ENCODE peak calls at places on chromosome 12, in eight cellular contexts. V is trophoblast cell, K is tibial artery, S is thoracic aorta, F is stomach, G is GM23248, X is cardiac muscle cell, D is dorsolateral prefrontal cortex. T is an unnamed sample.

GRCh38 chr12:70664463-70664862 is 27.2 kb upstream of the PTPRB start:
- DNase-seq in V (no peak), K (no peak), S (no peak), F (no peak), G (no peak), X (peak), D (no peak), T (no peak)

GRCh38 chr12:49296034-49296835 is 1.3 kb downstream of the PRPH start:
- DNase-seq in V (no peak), K (no peak), S (no peak), F (peak), G (peak), X (no peak), D (no peak), T (no peak)

GRCh38 chr12:78406776-78407335 is 457.7 kb upstream of the SYT1 start:
- DNase-seq in V (no peak), K (no peak), S (no peak), F (no peak), G (no peak), X (peak), D (no peak), T (no peak)

GRCh38 chr12:100927825-100928224 is 133.2 kb downstream of the ANO4 start:
- DNase-seq in V (no peak), K (no peak), S (no peak), F (no peak), G (peak), X (no peak), D (no peak), T (no peak)

GRCh38 chr12:44774815-44775411 is 101.2 kb downstream of the NELL2 start:
- DNase-seq in V (peak), K (no peak), S (no peak), F (peak), G (peak), X (peak), D (no peak), T (no peak)

GRCh38 chr12:31897791-31898503 is 61.3 kb upstream of the RESF1 start:
- DNase-seq in V (no peak), K (peak), S (no peak), F (peak), G (peak), X (peak), D (no peak), T (no peak)

GRCh38 chr12:109418848-109419474 is 58.1 kb downstream of the KCTD10 start:
- DNase-seq in V (no peak), K (no peak), S (no peak), F (no peak), G (no peak), X (no peak), D (no peak), T (no peak)

GRCh38 chr12:7026854-7027253 is 8.6 kb upstream of the LPCAT3 start:
- DNase-seq in V (no peak), K (no peak), S (no peak), F (no peak), G (no peak), X (no peak), D (no peak), T (no peak)

GRCh38 chr12:2215709-2216560 is 163.1 kb downstream of the CACNA1C start:
- DNase-seq in V (peak), K (no peak), S (no peak), F (no peak), G (peak), X (peak), D (no peak), T (no peak)

GRCh38 chr12:6461401-6462233 is 8.9 kb downstream of the VAMP1 start:
- DNase-seq in V (no peak), K (peak), S (no peak), F (peak), G (no peak), X (no peak), D (no peak), T (peak)

GRCh38 chr12:120965534-120966091 is 12.7 kb upstream of the HNF1A start:
- DNase-seq in V (no peak), K (no peak), S (no peak), F (no peak), G (no peak), X (no peak), D (no peak), T (no peak)

GRCh38 chr12:49636979-49637378 is 13.6 kb downstream of the PRPF40B start:
- DNase-seq in V (peak), K (peak), S (no peak), F (peak), G (peak), X (peak), D (no peak), T (peak)

GRCh38 chr12:66331814-66332213 is 29.5 kb downstream of the HELB start:
- DNase-seq in V (no peak), K (no peak), S (no peak), F (no peak), G (no peak), X (no peak), D (no peak), T (no peak)

GRCh38 chr12:114501474-114501807 is 95.5 kb upstream of the TBX5 start:
- DNase-seq in V (no peak), K (no peak), S (no peak), F (no peak), G (no peak), X (no peak), D (no peak), T (no peak)

GRCh38 chr12:16564675-16565074 is 41.3 kb downstream of the LMO3 start:
- DNase-seq in V (no peak), K (no peak), S (no peak), F (no peak), G (no peak), X (no peak), D (no peak), T (no peak)

GRCh38 chr12:50636505-50636904 is 127.4 kb upstream of the ATF1 start:
- DNase-seq in V (no peak), K (no peak), S (no peak), F (no peak), G (no peak), X (no peak), D (no peak), T (no peak)

GRCh38 chr12:53207042-53207441 is at the start of gene ITGB7:
- DNase-seq in V (no peak), K (no peak), S (no peak), F (peak), G (no peak), X (no peak), D (no peak), T (no peak)

GRCh38 chr12:121578230-121579189 is 2.3 kb downstream of the KDM2B start:
- DNase-seq in V (no peak), K (no peak), S (no peak), F (no peak), G (peak), X (peak), D (no peak), T (peak)

GRCh38 chr12:95205685-95206084 is 11.6 kb downstream of the FGD6 start:
- DNase-seq in V (peak), K (no peak), S (no peak), F (no peak), G (peak), X (peak), D (no peak), T (no peak)

GRCh38 chr12:96041181-96041580 is 5.8 kb upstream of the LTA4H start:
- DNase-seq in V (no peak), K (no peak), S (no peak), F (no peak), G (no peak), X (no peak), D (no peak), T (no peak)

GRCh38 chr12:118055144-118055557 is 5.8 kb downstream of the WSB2 start:
- DNase-seq in V (no peak), K (peak), S (no peak), F (peak), G (peak), X (no peak), D (no peak), T (no peak)

GRCh38 chr12:130026608-130027176 is 122.9 kb upstream of the TMEM132D start:
- DNase-seq in V (peak), K (no peak), S (no peak), F (peak), G (peak), X (no peak), D (no peak), T (peak)

GRCh38 chr12:25054076-25054782 is 105.3 kb upstream of the BCAT1 start:
- DNase-seq in V (no peak), K (no peak), S (no peak), F (no peak), G (no peak), X (no peak), D (no peak), T (no peak)

GRCh38 chr12:132078190-132078589 is 65.9 kb downstream of the DDX51 start:
- DNase-seq in V (no peak), K (no peak), S (no peak), F (no peak), G (peak), X (peak), D (no peak), T (no peak)

GRCh38 chr12:114998118-114998771 is 314.3 kb upstream of the TBX3 start:
- DNase-seq in V (no peak), K (no peak), S (no peak), F (no peak), G (no peak), X (no peak), D (no peak), T (no peak)

GRCh38 chr12:60148831-60149230 is 553.0 kb downstream of the SLC16A7 start:
- DNase-seq in V (no peak), K (no peak), S (no peak), F (no peak), G (peak), X (peak), D (no peak), T (no peak)

DNA sequence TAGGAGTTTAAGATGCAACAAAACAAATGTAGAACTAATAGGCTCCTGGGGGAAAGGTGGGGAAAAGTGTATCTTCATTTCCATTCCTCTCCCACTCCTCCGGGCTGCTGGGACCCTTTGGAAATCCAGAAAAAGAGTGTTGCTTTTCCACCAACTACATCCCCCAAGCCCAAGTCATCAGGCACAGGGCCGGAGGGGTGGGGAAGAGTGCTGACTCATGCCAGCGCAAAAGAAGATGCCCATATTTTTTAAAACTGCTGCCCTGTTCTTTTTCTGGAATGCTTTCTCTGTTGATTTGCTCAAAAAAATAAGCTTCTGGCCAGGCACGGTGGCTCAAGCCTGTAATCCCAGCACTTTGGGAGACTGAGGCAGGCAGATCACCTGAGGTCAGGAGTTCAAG is 70.9 kb downstream of the TBK1 start:
- DNase-seq in V (no peak), K (no peak), S (no peak), F (no peak), G (peak), X (peak), D (no peak), T (no peak)
- H3K27ac ChIP-seq in V (no peak), K (no peak), S (no peak), F (no peak), G (peak), X (no peak), D (no peak), T (no peak)

GRCh38 chr12:89927226-89927698 is 218.6 kb upstream of the ATP2B1 start:
- DNase-seq in V (no peak), K (no peak), S (no peak), F (no peak), G (no peak), X (no peak), D (no peak), T (no peak)
- H3K27ac ChIP-seq in V (no peak), K (no peak), S (no peak), F (peak), G (no peak), X (no peak), D (no peak), T (no peak)

GRCh38 chr12:57133916-57134315 is 5.6 kb downstream of the LRP1 start:
- DNase-seq in V (no peak), K (no peak), S (no peak), F (no peak), G (peak), X (no peak), D (no peak), T (no peak)

GRCh38 chr12:57135487-57135886 is 7.2 kb downstream of the LRP1 start:
- DNase-seq in V (peak), K (no peak), S (no peak), F (no peak), G (peak), X (peak), D (no peak), T (no peak)

GRCh38 chr12:57135939-57136338 is 7.7 kb downstream of the LRP1 start:
- DNase-seq in V (no peak), K (no peak), S (no peak), F (no peak), G (peak), X (peak), D (no peak), T (peak)

GRCh38 chr12:57133013-57133569 is 4.8 kb downstream of the LRP1 start:
- DNase-seq in V (no peak), K (no peak), S (no peak), F (no peak), G (peak), X (peak), D (no peak), T (no peak)

GRCh38 chr12:57134949-57135348 is 6.7 kb downstream of the LRP1 start:
- DNase-seq in V (no peak), K (peak), S (no peak), F (no peak), G (peak), X (no peak), D (no peak), T (no peak)
- H3K27ac ChIP-seq in V (peak), K (peak), S (peak), F (peak), G (peak), X (peak), D (peak), T (peak)

DNA sequence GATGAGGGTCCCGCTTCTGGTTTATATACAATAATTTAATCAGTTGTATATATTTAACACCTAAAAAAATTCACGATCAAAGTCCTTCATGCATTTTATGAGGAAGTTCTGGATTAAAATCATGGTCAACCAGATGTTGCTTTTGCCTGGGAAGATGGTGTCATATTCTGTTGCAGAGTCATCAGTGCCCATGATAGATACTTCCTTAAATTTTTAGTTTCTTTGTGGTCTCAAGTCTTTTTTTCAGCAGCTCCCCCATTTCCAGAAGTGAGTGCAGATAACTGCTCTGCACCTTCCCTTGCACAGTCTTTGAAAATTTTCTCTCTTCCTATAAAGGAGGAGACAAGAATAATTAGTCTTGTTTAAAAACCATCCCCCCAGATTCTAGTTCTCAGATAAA is 16.1 kb downstream of the ERP29 start:
- DNase-seq in V (no peak), K (no peak), S (no peak), F (no peak), G (no peak), X (no peak), D (no peak), T (no peak)
- H3K27ac ChIP-seq in V (no peak), K (no peak), S (no peak), F (no peak), G (no peak), X (no peak), D (no peak), T (no peak)

DNA sequence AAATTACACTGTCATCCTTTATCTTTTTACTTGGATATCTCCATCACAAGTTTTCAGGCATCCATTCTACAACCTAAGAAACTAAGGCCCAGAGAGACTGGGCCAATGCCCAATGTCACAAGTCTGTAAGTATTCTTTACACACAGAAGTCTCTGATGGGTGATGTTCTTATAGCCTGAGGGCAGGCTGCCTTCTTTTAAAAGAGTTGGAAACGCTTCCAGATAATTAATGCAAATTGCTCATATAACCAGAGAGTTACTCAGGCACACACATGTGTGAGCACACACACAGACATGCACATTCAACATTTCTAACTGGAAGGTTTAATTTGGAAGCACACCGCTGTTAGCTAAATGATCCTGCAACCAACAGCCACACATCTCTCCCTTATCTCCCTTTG is 160.9 kb upstream of the TMPO start:
- DNase-seq in V (no peak), K (no peak), S (no peak), F (no peak), G (no peak), X (no peak), D (no peak), T (no peak)
- H3K27ac ChIP-seq in V (no peak), K (no peak), S (no peak), F (no peak), G (no peak), X (no peak), D (no peak), T (no peak)

GRCh38 chr12:127235771-127236170 is 1031.2 kb upstream of the TMEM132C start:
- DNase-seq in V (no peak), K (no peak), S (no peak), F (no peak), G (no peak), X (no peak), D (no peak), T (no peak)
- H3K27ac ChIP-seq in V (no peak), K (no peak), S (no peak), F (no peak), G (no peak), X (no peak), D (no peak), T (no peak)

DNA sequence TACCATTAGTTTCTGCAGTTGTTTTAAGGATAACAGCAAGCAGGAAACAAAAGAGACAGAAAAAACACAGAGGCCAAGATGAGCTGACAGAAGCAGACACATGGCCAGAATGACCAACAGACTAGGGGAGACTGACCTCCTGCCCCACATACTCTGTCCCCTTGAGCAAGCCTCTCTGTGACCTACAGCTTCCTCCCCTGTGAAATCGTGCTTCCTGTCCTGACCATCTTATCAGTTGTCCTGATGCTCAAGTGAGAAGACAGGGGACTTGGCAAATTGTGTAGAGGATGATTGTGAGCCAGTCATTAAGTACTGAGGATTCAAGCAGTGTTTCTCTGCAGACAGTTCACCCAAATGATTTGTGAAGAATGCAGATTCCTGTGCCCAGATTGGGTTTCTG is 229.0 kb downstream of the SLC41A2 start:
- DNase-seq in V (no peak), K (no peak), S (no peak), F (no peak), G (no peak), X (no peak), D (no peak), T (no peak)
- H3K27ac ChIP-seq in V (no peak), K (no peak), S (no peak), F (no peak), G (no peak), X (no peak), D (no peak), T (no peak)

GRCh38 chr12:22415342-22416309 is 81.1 kb upstream of the ST8SIA1 start:
- DNase-seq in V (no peak), K (no peak), S (no peak), F (peak), G (peak), X (peak), D (no peak), T (no peak)
- H3K27ac ChIP-seq in V (no peak), K (no peak), S (no peak), F (no peak), G (no peak), X (no peak), D (no peak), T (no peak)

GRCh38 chr12:93167841-93168492 is 209.8 kb upstream of the NUDT4 start:
- DNase-seq in V (peak), K (no peak), S (no peak), F (no peak), G (peak), X (peak), D (no peak), T (peak)
- H3K27ac ChIP-seq in V (no peak), K (no peak), S (no peak), F (peak), G (no peak), X (peak), D (peak), T (peak)